ENCODE peak calls at places on chromosomes 16 and 17, in six cellular contexts. One of them, this sample, is unnamed.

GRCh38 chr16:73230651-73231050 is 182.7 kb upstream of the ZFHX3 start:
- DNase-seq in GM12892: no peak
- DNase-seq in HepG2: no peak
- DNase-seq in GM12878: no peak
- DNase-seq in SK-N-SH: peak; percentile 39
- DNase-seq in H1: no peak
- DNase-seq in this sample: no peak

GRCh38 chr16:82092711-82093110 is 57.7 kb downstream of the HSD17B2 start:
- DNase-seq in H1: no peak
- DNase-seq in HepG2: no peak
- DNase-seq in GM12892: no peak
- DNase-seq in SK-N-SH: no peak
- DNase-seq in GM12878: no peak
- DNase-seq in this sample: no peak

GRCh38 chr17:62109378-62109902 is 44.4 kb upstream of the MED13 start:
- DNase-seq in SK-N-SH: peak; percentile 79
- DNase-seq in GM12892: peak; percentile 53
- DNase-seq in HepG2: peak; percentile 90
- DNase-seq in H1: peak; percentile 80
- DNase-seq in GM12878: peak; percentile 77
- DNase-seq in this sample: peak; percentile 45

GRCh38 chr17:80168371-80168770 is 1.5 kb upstream of the CARD14 start:
- DNase-seq in HepG2: no peak
- DNase-seq in H1: no peak
- DNase-seq in GM12892: no peak
- DNase-seq in SK-N-SH: no peak
- DNase-seq in GM12878: no peak
- DNase-seq in this sample: no peak

GRCh38 chr16:26795184-26795583 is 271.5 kb upstream of the C16orf82 start:
- DNase-seq in GM12878: no peak
- DNase-seq in H1: peak; percentile 3
- DNase-seq in GM12892: no peak
- DNase-seq in HepG2: no peak
- DNase-seq in SK-N-SH: no peak
- DNase-seq in this sample: no peak

GRCh38 chr16:17312100-17312732 is 158.5 kb downstream of the XYLT1 start:
- DNase-seq in GM12878: no peak
- DNase-seq in H1: no peak
- DNase-seq in GM12892: no peak
- DNase-seq in HepG2: no peak
- DNase-seq in SK-N-SH: no peak
- DNase-seq in this sample: no peak

GRCh38 chr16:19804538-19805323 is 79.9 kb downstream of the GPRC5B start:
- DNase-seq in GM12878: no peak
- DNase-seq in H1: peak; percentile 38
- DNase-seq in SK-N-SH: no peak
- DNase-seq in GM12892: no peak
- DNase-seq in HepG2: no peak
- DNase-seq in this sample: no peak

GRCh38 chr16:80948886-80949502 is 57.7 kb downstream of the CMC2 start:
- DNase-seq in GM12878: no peak
- DNase-seq in H1: no peak
- DNase-seq in GM12892: no peak
- DNase-seq in SK-N-SH: peak; percentile 44
- DNase-seq in HepG2: peak; percentile 62
- DNase-seq in this sample: peak; percentile 35

GRCh38 chr17:69141802-69142472 is at the start of gene ABCA6:
- DNase-seq in GM12892: no peak
- DNase-seq in HepG2: no peak
- DNase-seq in H1: no peak
- DNase-seq in GM12878: no peak
- DNase-seq in SK-N-SH: no peak
- DNase-seq in this sample: no peak

GRCh38 chr16:70394853-70395252 is 44.0 kb downstream of the ST3GAL2 start:
- DNase-seq in SK-N-SH: no peak
- DNase-seq in GM12878: no peak
- DNase-seq in HepG2: no peak
- DNase-seq in GM12892: no peak
- DNase-seq in H1: no peak
- DNase-seq in this sample: no peak

GRCh38 chr16:56886296-56886695 is 21.3 kb downstream of the SLC12A3 start:
- DNase-seq in GM12892: no peak
- DNase-seq in HepG2: no peak
- DNase-seq in SK-N-SH: no peak
- DNase-seq in GM12878: no peak
- DNase-seq in H1: no peak
- DNase-seq in this sample: no peak

GRCh38 chr17:61806081-61806828 is 57.1 kb downstream of the BRIP1 start:
- DNase-seq in GM12878: no peak
- DNase-seq in GM12892: no peak
- DNase-seq in HepG2: no peak
- DNase-seq in SK-N-SH: no peak
- DNase-seq in H1: no peak
- DNase-seq in this sample: no peak

GRCh38 chr17:9472094-9472493 is 103.5 kb downstream of the STX8 start:
- DNase-seq in HepG2: no peak
- DNase-seq in GM12892: no peak
- DNase-seq in H1: no peak
- DNase-seq in GM12878: no peak
- DNase-seq in SK-N-SH: no peak
- DNase-seq in this sample: no peak

GRCh38 chr17:65598711-65599110 is 37.3 kb upstream of the AXIN2 start:
- DNase-seq in H1: no peak
- DNase-seq in HepG2: no peak
- DNase-seq in SK-N-SH: no peak
- DNase-seq in GM12892: no peak
- DNase-seq in GM12878: no peak
- DNase-seq in this sample: no peak

GRCh38 chr17:7716299-7716886 is 1.2 kb upstream of the DNAH2 start:
- DNase-seq in SK-N-SH: no peak
- DNase-seq in GM12892: no peak
- DNase-seq in HepG2: no peak
- DNase-seq in H1: no peak
- DNase-seq in GM12878: no peak
- DNase-seq in this sample: no peak

GRCh38 chr16:21203155-21203797 is 8.1 kb downstream of the ZP2 start:
- DNase-seq in H1: no peak
- DNase-seq in GM12892: no peak
- DNase-seq in SK-N-SH: peak; percentile 24
- DNase-seq in HepG2: no peak
- DNase-seq in GM12878: no peak
- DNase-seq in this sample: no peak

GRCh38 chr17:19664136-19664820 is 15.7 kb downstream of the ALDH3A2 start:
- DNase-seq in GM12878: no peak
- DNase-seq in SK-N-SH: no peak
- DNase-seq in H1: no peak
- DNase-seq in GM12892: no peak
- DNase-seq in HepG2: no peak
- DNase-seq in this sample: no peak

GRCh38 chr16:5966004-5966403 is 868.4 kb upstream of the EEF2KMT start:
- DNase-seq in GM12892: no peak
- DNase-seq in GM12878: no peak
- DNase-seq in SK-N-SH: no peak
- DNase-seq in H1: no peak
- DNase-seq in HepG2: no peak
- DNase-seq in this sample: no peak

GRCh38 chr17:81403671-81404534 is 8.6 kb downstream of the BAHCC1 start:
- DNase-seq in GM12878: no peak
- DNase-seq in HepG2: no peak
- DNase-seq in H1: no peak
- DNase-seq in SK-N-SH: peak; percentile 73
- DNase-seq in GM12892: no peak
- DNase-seq in this sample: no peak

GRCh38 chr17:47862621-47863440 is 11.9 kb upstream of the SP6 start:
- DNase-seq in GM12878: no peak
- DNase-seq in HepG2: no peak
- DNase-seq in GM12892: no peak
- DNase-seq in H1: no peak
- DNase-seq in SK-N-SH: no peak
- DNase-seq in this sample: no peak

GRCh38 chr16:46746821-46747776 is 1.0 kb downstream of the MYLK3 start:
- DNase-seq in GM12892: no peak
- DNase-seq in H1: no peak
- DNase-seq in GM12878: no peak
- DNase-seq in SK-N-SH: peak; percentile 26
- DNase-seq in HepG2: peak; percentile 74
- DNase-seq in this sample: no peak

GRCh38 chr16:46745594-46745993 is 2.5 kb downstream of the MYLK3 start:
- DNase-seq in HepG2: no peak
- DNase-seq in GM12878: no peak
- DNase-seq in H1: no peak
- DNase-seq in SK-N-SH: no peak
- DNase-seq in GM12892: no peak
- DNase-seq in this sample: no peak

GRCh38 chr16:46739934-46740333 is 8.2 kb downstream of the MYLK3 start:
- DNase-seq in H1: no peak
- DNase-seq in HepG2: no peak
- DNase-seq in GM12892: no peak
- DNase-seq in GM12878: no peak
- DNase-seq in SK-N-SH: no peak
- DNase-seq in this sample: no peak

GRCh38 chr16:46747777-46748651 is at the start of gene MYLK3:
- DNase-seq in SK-N-SH: no peak
- DNase-seq in HepG2: peak; percentile 80
- DNase-seq in GM12878: no peak
- DNase-seq in H1: peak; percentile 38
- DNase-seq in GM12892: no peak
- DNase-seq in this sample: no peak

DNA sequence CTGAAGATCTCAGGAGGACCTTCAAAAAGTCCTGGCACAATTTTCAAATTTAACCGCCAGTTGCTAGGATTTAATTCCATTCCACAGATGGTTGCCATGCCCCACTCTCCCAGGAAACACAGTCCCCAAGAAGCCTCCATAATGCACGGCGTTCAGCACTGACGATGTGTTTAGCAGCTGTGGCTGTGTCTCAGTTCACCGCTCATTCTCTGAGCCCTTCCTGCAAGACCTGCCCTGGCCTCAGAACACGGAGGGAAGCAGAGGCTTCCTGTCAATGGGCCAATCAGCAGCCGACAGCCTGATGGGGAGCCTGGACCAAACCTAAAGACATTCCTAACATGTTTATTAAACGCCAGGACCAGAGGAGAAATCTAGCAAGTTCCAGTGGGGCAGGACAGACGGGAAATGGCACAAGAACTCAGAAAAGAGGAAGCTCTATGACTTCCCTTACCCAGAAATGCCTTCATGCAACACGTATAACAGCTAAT is 4.9 kb downstream of the MYLK3 start:
- DNase-seq in GM12892: no peak
- DNase-seq in H1: no peak
- DNase-seq in HepG2: peak; percentile 33
- DNase-seq in SK-N-SH: peak; percentile 25
- DNase-seq in GM12878: no peak
- DNase-seq in this sample: peak; percentile 61
- TF ChIP-seq TAF1 in GM12892: no peak
- TF ChIP-seq TAF1 in H1: no peak
- TF ChIP-seq TAF1 in HepG2: no peak
- TF ChIP-seq TAF1 in SK-N-SH: no peak
- TF ChIP-seq TAF1 in GM12878: no peak
- TF ChIP-seq TAF1 in this sample: no peak

GRCh38 chr16:3035972-3036725 is 595 bp downstream of the BICDL2 start:
- DNase-seq in H1: no peak
- DNase-seq in SK-N-SH: no peak
- DNase-seq in HepG2: no peak
- DNase-seq in GM12878: no peak
- DNase-seq in GM12892: no peak
- DNase-seq in this sample: no peak

GRCh38 chr16:3035289-3035971 is 1.3 kb downstream of the BICDL2 start:
- DNase-seq in GM12892: no peak
- DNase-seq in GM12878: no peak
- DNase-seq in SK-N-SH: no peak
- DNase-seq in H1: no peak
- DNase-seq in HepG2: no peak
- DNase-seq in this sample: no peak

GRCh38 chr16:3038256-3038655 is 1.5 kb upstream of the BICDL2 start:
- DNase-seq in H1: no peak
- DNase-seq in GM12878: no peak
- DNase-seq in GM12892: no peak
- DNase-seq in SK-N-SH: peak; percentile 46
- DNase-seq in HepG2: peak; percentile 33
- DNase-seq in this sample: no peak

GRCh38 chr16:3036726-3037315 is at the start of gene BICDL2:
- DNase-seq in GM12878: no peak
- DNase-seq in HepG2: no peak
- DNase-seq in GM12892: no peak
- DNase-seq in H1: no peak
- DNase-seq in SK-N-SH: no peak
- DNase-seq in this sample: no peak

GRCh38 chr16:3038896-3039295 is 2.2 kb upstream of the BICDL2 start:
- DNase-seq in GM12892: no peak
- DNase-seq in HepG2: no peak
- DNase-seq in GM12878: no peak
- DNase-seq in SK-N-SH: no peak
- DNase-seq in H1: no peak
- DNase-seq in this sample: no peak
- TF ChIP-seq POLR2AphosphoS5 in GM12892: no peak
- TF ChIP-seq POLR2AphosphoS5 in HepG2: no peak
- TF ChIP-seq POLR2AphosphoS5 in GM12878: no peak
- TF ChIP-seq POLR2AphosphoS5 in SK-N-SH: no peak
- TF ChIP-seq POLR2AphosphoS5 in H1: no peak
- TF ChIP-seq POLR2AphosphoS5 in this sample: no peak

DNA sequence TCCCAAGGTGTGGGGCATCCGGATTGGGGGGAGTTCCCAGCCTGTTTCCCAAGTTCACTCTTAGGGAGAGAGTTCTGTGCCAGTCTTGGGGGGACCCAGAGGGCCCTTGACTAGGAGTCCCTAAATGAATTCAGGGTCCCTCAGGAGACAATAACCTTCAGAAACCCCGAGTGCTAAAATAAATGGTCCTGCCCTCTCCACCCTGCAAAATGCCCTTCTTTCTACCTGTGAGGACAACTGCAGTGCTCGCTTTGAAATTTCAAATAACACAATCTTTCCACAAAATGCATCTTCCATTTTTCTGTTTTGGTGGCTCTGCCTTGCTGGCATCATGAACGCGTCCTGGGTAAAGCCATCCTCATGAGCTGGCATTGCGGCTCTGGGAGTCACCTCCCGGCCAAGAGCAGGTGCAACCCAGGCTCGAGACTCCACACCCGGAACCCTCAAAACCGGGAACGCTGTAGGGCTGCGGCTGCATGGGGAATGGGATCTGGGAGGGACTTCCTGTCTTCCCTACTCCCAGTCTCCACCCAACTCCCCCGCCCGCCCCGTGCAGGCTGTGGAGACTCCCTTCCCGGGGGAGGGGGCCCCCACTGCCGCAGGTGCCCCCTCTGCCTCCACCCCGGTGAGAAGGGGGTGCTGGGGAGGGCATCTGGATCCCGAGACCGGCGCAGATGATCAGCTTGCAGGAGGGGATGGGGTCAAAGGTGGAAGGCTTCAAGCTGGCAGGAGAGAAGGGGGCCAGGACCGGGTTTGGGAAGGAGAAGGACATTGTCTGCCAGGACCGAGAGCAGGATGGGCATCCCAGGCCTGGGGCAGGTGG is at the start of gene ZNF205:
- DNase-seq in GM12892: peak; percentile 15
- DNase-seq in H1: no peak
- DNase-seq in GM12878: no peak
- DNase-seq in HepG2: peak; percentile 70
- DNase-seq in SK-N-SH: peak; percentile 92
- DNase-seq in this sample: no peak
- TF ChIP-seq TAF1 in GM12892: no peak
- TF ChIP-seq TAF1 in H1: peak; percentile 82
- TF ChIP-seq TAF1 in GM12878: peak; percentile 58
- TF ChIP-seq TAF1 in HepG2: peak; percentile 81
- TF ChIP-seq TAF1 in SK-N-SH: peak; percentile 95
- TF ChIP-seq TAF1 in this sample: no peak

GRCh38 chr16:85781685-85782370 is 17.5 kb downstream of the EMC8 start:
- DNase-seq in GM12892: no peak
- DNase-seq in HepG2: peak; percentile 68
- DNase-seq in H1: no peak
- DNase-seq in SK-N-SH: no peak
- DNase-seq in GM12878: no peak
- DNase-seq in this sample: no peak
- TF ChIP-seq POLR2AphosphoS5 in GM12892: no peak
- TF ChIP-seq POLR2AphosphoS5 in HepG2: no peak
- TF ChIP-seq POLR2AphosphoS5 in H1: no peak
- TF ChIP-seq POLR2AphosphoS5 in SK-N-SH: no peak
- TF ChIP-seq POLR2AphosphoS5 in GM12878: no peak
- TF ChIP-seq POLR2AphosphoS5 in this sample: no peak

This sample was measured in GM12891.